ENCODE peak calls at places on chromosomes 5 and 9, in ten cellular contexts. M, V, K, C, S, X, U, T, R and E are unnamed samples.

GRCh38 chr9:88197781-88198345 is 59.6 kb upstream of the SPATA31C2 start:
- DNase-seq in M (peak), V (no peak), K (no peak), C (peak), S (no peak), X (no peak), U (no peak), T (no peak), R (no peak), E (no peak)

GRCh38 chr5:25850581-25850980 is 1187.8 kb downstream of the CDH9 start:
- DNase-seq in M (peak), V (no peak), K (no peak), C (peak), S (no peak), X (no peak), U (no peak), T (no peak), R (no peak), E (no peak)

GRCh38 chr5:153659337-153659736 is 168.9 kb downstream of the GRIA1 start:
- DNase-seq in M (peak), V (no peak), K (no peak), C (no peak), S (no peak), X (no peak), U (peak), T (no peak), R (no peak), E (no peak)

GRCh38 chr5:78716221-78716620 is 67.6 kb upstream of the LHFPL2 start:
- DNase-seq in M (peak), V (no peak), K (no peak), C (no peak), S (no peak), X (no peak), U (no peak), T (no peak), R (no peak), E (no peak)

GRCh38 chr9:134605969-134606363 is 35.6 kb upstream of the COL5A1 start:
- DNase-seq in M (no peak), V (no peak), K (no peak), C (no peak), S (no peak), X (no peak), U (no peak), T (no peak), R (no peak), E (no peak)

GRCh38 chr5:179135006-179135405 is 74.8 kb downstream of the ZNF354C start:
- DNase-seq in M (no peak), V (no peak), K (no peak), C (no peak), S (no peak), X (no peak), U (no peak), T (no peak), R (no peak), E (no peak)

GRCh38 chr9:116566677-116567488 is 120.2 kb upstream of the TRIM32 start:
- DNase-seq in M (no peak), V (no peak), K (no peak), C (no peak), S (no peak), X (no peak), U (no peak), T (no peak), R (no peak), E (no peak)

GRCh38 chr9:20980713-20981481 is 50.5 kb downstream of the HACD4 start:
- DNase-seq in M (peak), V (no peak), K (no peak), C (peak), S (no peak), X (no peak), U (peak), T (no peak), R (no peak), E (peak)

GRCh38 chr9:76605271-76605670 is 146.3 kb downstream of the GCNT1 start:
- DNase-seq in M (no peak), V (no peak), K (no peak), C (no peak), S (no peak), X (no peak), U (no peak), T (no peak), R (no peak), E (peak)

GRCh38 chr5:137220523-137220927 is 278.6 kb downstream of the SPOCK1 start:
- DNase-seq in M (peak), V (no peak), K (no peak), C (peak), S (no peak), X (no peak), U (peak), T (no peak), R (no peak), E (no peak)

GRCh38 chr5:172456076-172456800 is 1.9 kb upstream of the SH3PXD2B start:
- DNase-seq in M (no peak), V (no peak), K (no peak), C (no peak), S (no peak), X (no peak), U (no peak), T (no peak), R (no peak), E (no peak)

GRCh38 chr9:792331-793260 is 48.9 kb upstream of the DMRT1 start:
- DNase-seq in M (no peak), V (no peak), K (no peak), C (peak), S (no peak), X (no peak), U (no peak), T (no peak), R (no peak), E (no peak)

GRCh38 chr5:5666389-5666788 is 243.9 kb downstream of the ICE1 start:
- DNase-seq in M (no peak), V (no peak), K (no peak), C (no peak), S (no peak), X (no peak), U (no peak), T (no peak), R (no peak), E (no peak)

GRCh38 chr5:82278711-82279370 is 687 bp upstream of the RPS23 start:
- DNase-seq in M (no peak), V (no peak), K (no peak), C (no peak), S (no peak), X (no peak), U (no peak), T (no peak), R (no peak), E (no peak)

GRCh38 chr5:68845121-68845520 is 248.7 kb upstream of the SLC30A5 start:
- DNase-seq in M (peak), V (no peak), K (no peak), C (peak), S (no peak), X (no peak), U (no peak), T (no peak), R (no peak), E (no peak)